ENCODE peak calls at places on chromosomes 7 and 10, in five cellular contexts. W is mesothelial cell of epicardium, Y is iris pigment epithelial cell, G is prostate gland, L is DND-41. C is an unnamed sample.
A peak's percentile ranks its signal among the peaks of the same experiment; 100 is the strongest.

GRCh38 chr7:146090023-146090645 is 26.5 kb upstream of the CNTNAP2 start:
- DNase-seq in W (no peak), Y (peak; percentile 34), G (no peak), L (peak; percentile 4), C (no peak)

GRCh38 chr7:91953618-91954017 is 13.0 kb downstream of the AKAP9 start:
- DNase-seq in W (no peak), Y (peak; percentile 36), G (no peak), L (no peak), C (no peak)

GRCh38 chr10:79407397-79407796 is 38.0 kb downstream of the ZCCHC24 start:
- DNase-seq in W (no peak), Y (no peak), G (no peak), L (no peak), C (no peak)

GRCh38 chr7:98214811-98215321 is 3.6 kb downstream of the BHLHA15 start:
- DNase-seq in W (no peak), Y (no peak), G (no peak), L (no peak), C (no peak)

GRCh38 chr10:67818323-67818722 is 19.7 kb downstream of the DNAJC12 start:
- DNase-seq in W (no peak), Y (peak; percentile 75), G (no peak), L (no peak), C (no peak)

GRCh38 chr10:77564781-77565589 is 72.6 kb downstream of the KCNMA1 start:
- DNase-seq in W (no peak), Y (peak; percentile 23), G (no peak), L (no peak), C (no peak)

GRCh38 chr7:106535234-106536026 is 125.5 kb downstream of the CCDC71L start:
- DNase-seq in W (no peak), Y (peak; percentile 71), G (no peak), L (no peak), C (no peak)

GRCh38 chr7:108805808-108806397 is 236.2 kb downstream of the DNAJB9 start:
- DNase-seq in W (no peak), Y (peak; percentile 20), G (no peak), L (peak; percentile 7), C (no peak)

GRCh38 chr7:127504715-127505114 is 80.7 kb downstream of the GCC1 start:
- DNase-seq in W (no peak), Y (peak; percentile 18), G (no peak), L (peak; percentile 31), C (no peak)

C was measured in frontal cortex.